ENCODE peak calls at places on chromosomes 6 and 20, in seven cellular contexts. R is fibroblast of lung, V is K562, M is HepG2, E is right lobe of liver, B is IMR-90, S is left lung. A is an unnamed sample. For H3K27me3, the result is how much of the 10 kb centered on the place peaks cover.

GRCh38 chr20:56542489-56543020 is 9.5 kb downstream of the FAM209B start:
- DNase-seq in R (no peak), S (no peak), M (no peak), E (no peak), V (no peak), B (peak), A (no peak)

GRCh38 chr20:48656661-48657211 is 171.1 kb downstream of the PREX1 start:
- DNase-seq in S (no peak), B (no peak), V (peak), M (peak), R (no peak), E (no peak), A (no peak)

GRCh38 chr6:20998748-20999448 is 464.6 kb downstream of the CDKAL1 start:
- DNase-seq in E (no peak), B (no peak), M (no peak), V (no peak), R (no peak), S (no peak), A (no peak)

GRCh38 chr6:130811932-130812331 is 15.3 kb upstream of the SMLR1 start:
- DNase-seq in B (peak), V (no peak), R (peak), M (peak), E (no peak), S (no peak), A (peak)

GRCh38 chr6:105835373-105835772 is 250.8 kb upstream of the PRDM1 start:
- DNase-seq in M (peak), R (peak), V (peak), B (peak), E (no peak), S (no peak), A (peak)

GRCh38 chr20:55471052-55472006 is 534.0 kb downstream of the CBLN4 start:
- DNase-seq in B (no peak), S (no peak), M (peak), E (no peak), V (no peak), R (no peak), A (no peak)

GRCh38 chr6:28315628-28316027 is 20.3 kb downstream of the ZSCAN31 start:
- DNase-seq in M (no peak), E (no peak), S (no peak), B (peak), V (peak), R (no peak), A (peak)

GRCh38 chr20:37920679-37921322 is 17.9 kb downstream of the VSTM2L start:
- DNase-seq in M (no peak), B (no peak), S (peak), V (no peak), R (no peak), E (no peak), A (no peak)

GRCh38 chr6:92047886-92048285 is 1371.5 kb downstream of the EPHA7 start:
- DNase-seq in B (no peak), E (no peak), M (no peak), V (no peak), S (no peak), R (no peak), A (no peak)

GRCh38 chr6:17505062-17505476 is 95.0 kb upstream of the FAM8A1 start:
- DNase-seq in V (no peak), R (peak), S (no peak), B (peak), M (peak), E (no peak), A (peak)

GRCh38 chr20:14861028-14861699 is 523.8 kb upstream of the FLRT3 start:
- DNase-seq in B (no peak), R (no peak), M (no peak), S (no peak), E (no peak), V (no peak), A (no peak)

GRCh38 chr6:10800810-10801209 is 37.5 kb downstream of the MAK start:
- DNase-seq in M (peak), S (no peak), B (peak), V (no peak), E (no peak), R (peak), A (peak)

GRCh38 chr6:27758471-27758870 is 153.7 kb downstream of the OR2B2 start:
- DNase-seq in V (peak), B (no peak), S (no peak), R (no peak), E (no peak), M (no peak), A (no peak)

GRCh38 chr6:56515081-56515905 is 127.4 kb downstream of the DST start:
- DNase-seq in B (no peak), E (peak), R (no peak), S (no peak), V (no peak), M (peak), A (no peak)

GRCh38 chr20:62624719-62625455 is 17.4 kb upstream of the SLCO4A1 start:
- DNase-seq in M (no peak), E (no peak), S (peak), B (no peak), R (no peak), V (no peak), A (no peak)

GRCh38 chr6:25637946-25638345 is 14.1 kb upstream of the SCGN start:
- DNase-seq in M (peak), B (no peak), E (no peak), S (no peak), V (no peak), R (no peak), A (no peak)

GRCh38 chr6:161543910-161544309 is 270.0 kb upstream of the AGPAT4 start:
- DNase-seq in B (no peak), R (no peak), S (no peak), E (no peak), V (no peak), M (no peak), A (no peak)

GRCh38 chr20:12594410-12595130 is 414.2 kb upstream of the SPTLC3 start:
- DNase-seq in V (no peak), B (no peak), R (peak), M (peak), E (no peak), S (no peak), A (peak)

GRCh38 chr6:15183979-15184378 is 61.9 kb upstream of the JARID2 start:
- DNase-seq in V (no peak), B (no peak), R (no peak), M (no peak), E (no peak), S (no peak), A (no peak)

GRCh38 chr6:161101517-161101916 is 109.9 kb downstream of the MAP3K4 start:
- DNase-seq in S (no peak), E (no peak), M (no peak), B (peak), R (peak), V (peak), A (no peak)

GRCh38 chr6:126539022-126539421 is 199.1 kb downstream of the CENPW start:
- DNase-seq in V (no peak), S (no peak), R (peak), B (peak), M (no peak), E (no peak), A (peak)

GRCh38 chr20:60050193-60050960 is 92.2 kb downstream of the CDH26 start:
- DNase-seq in R (no peak), E (peak), M (peak), S (no peak), B (no peak), V (peak), A (no peak)

GRCh38 chr6:17705428-17705777 is 1.3 kb downstream of the NUP153 start:
- DNase-seq in S (no peak), E (peak), R (peak), M (peak), B (peak), V (peak), A (peak)

GRCh38 chr6:144283781-144284473 is 1.2 kb upstream of the UTRN start:
- DNase-seq in S (no peak), B (peak), E (no peak), M (no peak), R (peak), V (no peak), A (peak)

GRCh38 chr20:24462461-24463010 is 6.9 kb upstream of the SYNDIG1 start:
- DNase-seq in S (no peak), M (no peak), V (no peak), E (no peak), R (no peak), B (no peak), A (no peak)

GRCh38 chr20:38840053-38840893 is 34.8 kb downstream of the PPP1R16B start:
- DNase-seq in V (peak), R (no peak), B (no peak), M (no peak), S (no peak), E (no peak), A (no peak)

GRCh38 chr20:43983359-43983758 is 68.7 kb downstream of the TOX2 start:
- DNase-seq in M (no peak), B (no peak), V (peak), S (no peak), E (no peak), R (no peak), A (no peak)
- TF ChIP-seq CTCF in M (peak), B (peak), V (peak), S (no peak), E (peak), R (no peak), A (peak)

DNA sequence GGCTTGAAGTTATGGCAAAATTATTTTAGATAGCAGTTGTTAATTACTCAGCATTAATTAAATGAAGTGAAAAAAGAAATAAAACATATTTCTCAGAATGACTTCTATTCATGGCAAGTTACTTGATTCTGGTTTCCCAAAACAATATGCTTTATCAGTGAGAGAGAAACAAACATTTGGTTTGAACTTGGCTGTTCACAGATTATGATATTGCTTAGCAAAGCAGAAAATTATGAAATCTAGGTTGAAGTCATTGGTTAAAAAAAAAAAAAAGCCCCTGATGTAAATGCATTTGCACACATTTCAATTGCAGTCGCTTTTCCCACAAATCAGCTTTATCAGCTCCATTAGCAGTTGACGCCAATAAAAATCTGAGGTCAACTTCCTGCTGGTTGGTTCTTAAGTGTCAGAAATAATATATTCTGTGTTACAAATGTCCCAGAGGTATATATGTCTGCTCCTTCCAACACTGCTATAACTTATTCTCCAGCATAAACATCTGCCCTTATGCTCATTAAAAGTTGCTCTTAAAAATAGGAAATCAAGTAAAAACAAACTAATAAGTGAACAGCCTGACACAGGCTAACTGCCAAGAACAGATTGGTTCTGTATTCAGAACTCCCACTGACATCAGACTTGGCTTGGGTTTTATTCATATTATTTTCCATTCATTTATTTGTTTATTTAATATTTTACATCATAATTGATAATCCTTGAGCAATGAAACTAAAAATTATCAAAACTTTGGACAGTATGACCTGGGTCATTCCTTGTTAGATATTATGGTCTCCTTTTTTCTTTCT is 275.5 kb downstream of the PHF3 start:
- DNase-seq in E (no peak), R (peak), S (no peak), V (no peak), M (no peak), B (no peak), A (no peak)
- H3K4me3 ChIP-seq in E (no peak), R (no peak), S (no peak), V (no peak), M (no peak), B (no peak), A (no peak)

GRCh38 chr6:100462990-100463684 is 1.6 kb downstream of the SIM1 start:
- DNase-seq in M (no peak), B (no peak), S (no peak), V (no peak), R (no peak), E (no peak), A (no peak)
- H3K27me3 ChIP-seq in M (under half), B (half or more), S (half or more), V (half or more), R (half or more), E (half or more), A (half or more)

GRCh38 chr20:16701296-16701695 is 28.5 kb upstream of the SNRPB2 start:
- DNase-seq in E (no peak), S (no peak), M (peak), B (no peak), V (peak), R (no peak), A (no peak)

GRCh38 chr20:16695633-16696032 is 34.2 kb upstream of the SNRPB2 start:
- DNase-seq in M (no peak), B (no peak), R (no peak), E (no peak), V (no peak), S (no peak), A (no peak)

GRCh38 chr20:16694176-16694575 is 35.6 kb upstream of the SNRPB2 start:
- DNase-seq in V (no peak), E (no peak), M (no peak), S (no peak), R (no peak), B (no peak), A (no peak)

GRCh38 chr20:16703570-16703969 is 26.3 kb upstream of the SNRPB2 start:
- DNase-seq in S (no peak), R (no peak), V (no peak), E (no peak), M (no peak), B (no peak), A (no peak)

GRCh38 chr20:16699287-16699686 is 30.5 kb upstream of the SNRPB2 start:
- DNase-seq in R (no peak), B (no peak), E (no peak), V (no peak), S (no peak), M (no peak), A (no peak)
- TF ChIP-seq CTCF in R (no peak), B (no peak), E (no peak), V (peak), S (no peak), M (peak), A (no peak)

GRCh38 chr20:44026932-44027685 is 112.5 kb downstream of the TOX2 start:
- DNase-seq in M (no peak), B (no peak), E (no peak), R (no peak), V (no peak), S (no peak), A (no peak)

GRCh38 chr20:44028341-44028715 is 113.7 kb downstream of the TOX2 start:
- DNase-seq in M (no peak), S (no peak), B (peak), R (no peak), E (no peak), V (no peak), A (no peak)

GRCh38 chr20:44028868-44029847 is 114.5 kb downstream of the TOX2 start:
- DNase-seq in E (no peak), V (no peak), R (no peak), B (no peak), S (no peak), M (no peak), A (no peak)

GRCh38 chr20:44029848-44030230 is 115.2 kb downstream of the TOX2 start:
- DNase-seq in V (no peak), E (no peak), M (no peak), B (no peak), S (no peak), R (no peak), A (no peak)

GRCh38 chr20:44027686-44028340 is 113.2 kb downstream of the TOX2 start:
- DNase-seq in M (no peak), B (no peak), R (no peak), E (no peak), S (no peak), V (no peak), A (no peak)
- H3K4me3 ChIP-seq in M (no peak), B (no peak), R (no peak), E (no peak), S (no peak), V (no peak), A (no peak)

DNA sequence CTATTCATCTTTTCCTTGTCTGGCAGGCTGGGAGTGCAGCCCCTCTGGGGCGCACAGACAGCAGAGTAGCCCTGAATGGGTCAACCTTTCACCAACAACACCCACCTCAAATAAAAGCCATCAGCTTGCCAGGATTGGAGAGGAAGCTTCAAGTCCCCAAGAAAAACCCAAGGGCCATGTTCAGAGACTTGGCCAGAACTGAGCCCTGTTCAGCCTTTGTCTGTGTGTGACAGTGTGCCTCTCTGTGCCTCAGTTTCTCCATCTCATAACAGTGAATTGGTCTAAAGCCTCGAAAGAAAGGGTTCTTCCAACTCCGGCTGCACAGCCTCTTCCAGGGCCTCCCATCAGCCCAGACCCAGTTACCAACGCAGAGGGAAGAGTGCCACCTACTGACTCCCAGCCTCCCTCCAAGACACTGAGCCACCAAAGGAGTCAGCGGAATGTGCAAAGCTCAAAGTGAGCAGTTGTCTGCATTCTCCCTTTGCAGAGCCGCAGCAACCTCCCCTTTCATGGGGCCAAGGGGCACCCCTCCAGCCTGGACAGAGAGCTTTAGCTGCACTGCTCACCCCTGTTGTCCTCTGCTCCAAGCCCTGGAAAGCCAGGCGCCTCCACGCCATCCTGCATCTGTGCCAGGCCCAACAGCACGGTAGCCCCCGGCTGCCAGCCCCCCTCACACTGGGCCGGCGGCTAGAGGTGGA is 82.7 kb upstream of the TOP1 start:
- DNase-seq in V (peak), B (peak), S (no peak), E (peak), M (peak), R (peak), A (peak)
- H3K27me3 ChIP-seq in V (under half), B (under half), S (under half), E (under half), M (under half), R (under half), A (under half)

GRCh38 chr20:43188234-43188653 is 1.5 kb downstream of the PTPRT start:
- DNase-seq in E (no peak), V (no peak), M (no peak), S (no peak), B (no peak), R (no peak), A (no peak)
- TF ChIP-seq CTCF in E (no peak), V (no peak), M (no peak), S (no peak), B (no peak), R (no peak), A (no peak)

GRCh38 chr6:2094637-2095036 is 150.8 kb downstream of the GMDS start:
- DNase-seq in R (no peak), S (no peak), V (no peak), M (no peak), B (no peak), E (no peak), A (no peak)
- H3K4me3 ChIP-seq in R (no peak), S (no peak), V (no peak), M (no peak), B (no peak), E (no peak), A (no peak)

A was measured in brain microvascular endothelial cell.